ENCODE peak calls at places on chromosomes 11 and 22, in seven cellular contexts. One of them, this sample, is unnamed.

GRCh38 chr22:37486224-37486845 is at the start of gene MFNG:
- DNase-seq in osteocyte: no peak
- DNase-seq in HCT116: no peak
- DNase-seq in neural progenitor cell: peak; percentile 91
- DNase-seq in cardiac muscle cell: peak; percentile 25
- DNase-seq in H9: peak; percentile 81
- DNase-seq in LNCaP clone FGC: no peak
- DNase-seq in this sample: peak; percentile 87

GRCh38 chr11:120532511-120533196 is 21.1 kb downstream of the GRIK4 start:
- DNase-seq in osteocyte: no peak
- DNase-seq in HCT116: no peak
- DNase-seq in neural progenitor cell: peak; percentile 62
- DNase-seq in cardiac muscle cell: peak; percentile 42
- DNase-seq in H9: no peak
- DNase-seq in LNCaP clone FGC: no peak
- DNase-seq in this sample: no peak

GRCh38 chr11:61477734-61478148 is 30.8 kb upstream of the LRRC10B start:
- DNase-seq in osteocyte: no peak
- DNase-seq in HCT116: no peak
- DNase-seq in neural progenitor cell: peak; percentile 79
- DNase-seq in cardiac muscle cell: no peak
- DNase-seq in H9: peak; percentile 77
- DNase-seq in LNCaP clone FGC: no peak
- DNase-seq in this sample: peak; percentile 70

GRCh38 chr11:120929664-120930154 is 94.2 kb upstream of the TBCEL start:
- DNase-seq in osteocyte: no peak
- DNase-seq in HCT116: peak; percentile 61
- DNase-seq in neural progenitor cell: peak; percentile 90
- DNase-seq in cardiac muscle cell: peak; percentile 68
- DNase-seq in H9: peak; percentile 91
- DNase-seq in LNCaP clone FGC: no peak
- DNase-seq in this sample: peak; percentile 64

GRCh38 chr22:37020192-37020479 is 594 bp downstream of the MPST start:
- DNase-seq in osteocyte: no peak
- DNase-seq in HCT116: peak; percentile 27
- DNase-seq in neural progenitor cell: no peak
- DNase-seq in cardiac muscle cell: peak; percentile 57
- DNase-seq in H9: no peak
- DNase-seq in LNCaP clone FGC: peak; percentile 21
- DNase-seq in this sample: no peak

GRCh38 chr22:31750365-31751284 is 693 bp upstream of the PRR14L start:
- DNase-seq in osteocyte: no peak
- DNase-seq in HCT116: no peak
- DNase-seq in neural progenitor cell: no peak
- DNase-seq in cardiac muscle cell: no peak
- DNase-seq in H9: no peak
- DNase-seq in LNCaP clone FGC: no peak
- DNase-seq in this sample: no peak

GRCh38 chr11:74739546-74740270 is 8.5 kb upstream of the CHRDL2 start:
- DNase-seq in osteocyte: peak; percentile 83
- DNase-seq in HCT116: peak; percentile 41
- DNase-seq in neural progenitor cell: peak; percentile 77
- DNase-seq in cardiac muscle cell: peak; percentile 79
- DNase-seq in H9: peak; percentile 73
- DNase-seq in LNCaP clone FGC: no peak
- DNase-seq in this sample: peak; percentile 40

GRCh38 chr22:23565288-23565941 is 14.7 kb downstream of the IGLL1 start:
- DNase-seq in osteocyte: no peak
- DNase-seq in HCT116: peak; percentile 4
- DNase-seq in neural progenitor cell: peak; percentile 57
- DNase-seq in cardiac muscle cell: peak; percentile 8
- DNase-seq in H9: peak; percentile 65
- DNase-seq in LNCaP clone FGC: no peak
- DNase-seq in this sample: peak; percentile 30

GRCh38 chr22:45537734-45538181 is 35.1 kb downstream of the FBLN1 start:
- DNase-seq in osteocyte: peak; percentile 97
- DNase-seq in HCT116: no peak
- DNase-seq in neural progenitor cell: no peak
- DNase-seq in cardiac muscle cell: peak; percentile 90
- DNase-seq in H9: no peak
- DNase-seq in LNCaP clone FGC: no peak
- DNase-seq in this sample: no peak

GRCh38 chr22:22556995-22557925 is 1.8 kb downstream of the PRAME start:
- DNase-seq in osteocyte: no peak
- DNase-seq in HCT116: no peak
- DNase-seq in neural progenitor cell: no peak
- DNase-seq in cardiac muscle cell: no peak
- DNase-seq in H9: no peak
- DNase-seq in LNCaP clone FGC: no peak
- DNase-seq in this sample: no peak

GRCh38 chr11:69373251-69373635 is 79.3 kb downstream of the MYEOV start:
- DNase-seq in osteocyte: peak; percentile 44
- DNase-seq in HCT116: no peak
- DNase-seq in neural progenitor cell: no peak
- DNase-seq in cardiac muscle cell: no peak
- DNase-seq in H9: peak; percentile 8
- DNase-seq in LNCaP clone FGC: no peak
- DNase-seq in this sample: no peak

GRCh38 chr11:110479445-110480101 is 49.8 kb downstream of the FDX1 start:
- DNase-seq in osteocyte: no peak
- DNase-seq in HCT116: no peak
- DNase-seq in neural progenitor cell: no peak
- DNase-seq in cardiac muscle cell: peak; percentile 73
- DNase-seq in H9: no peak
- DNase-seq in LNCaP clone FGC: no peak
- DNase-seq in this sample: no peak

GRCh38 chr11:83033972-83034672 is 37.6 kb downstream of the RAB30 start:
- DNase-seq in osteocyte: peak; percentile 84
- DNase-seq in HCT116: no peak
- DNase-seq in neural progenitor cell: peak; percentile 35
- DNase-seq in cardiac muscle cell: peak; percentile 78
- DNase-seq in H9: no peak
- DNase-seq in LNCaP clone FGC: no peak
- DNase-seq in this sample: no peak

GRCh38 chr22:41524809-41525449 is 19.3 kb downstream of the POLR3H start:
- DNase-seq in osteocyte: no peak
- DNase-seq in HCT116: no peak
- DNase-seq in neural progenitor cell: no peak
- DNase-seq in cardiac muscle cell: no peak
- DNase-seq in H9: no peak
- DNase-seq in LNCaP clone FGC: no peak
- DNase-seq in this sample: peak; percentile 88

GRCh38 chr22:27835446-27835845 is 33.9 kb upstream of the MN1 start:
- DNase-seq in osteocyte: no peak
- DNase-seq in HCT116: no peak
- DNase-seq in neural progenitor cell: no peak
- DNase-seq in cardiac muscle cell: peak; percentile 27
- DNase-seq in H9: no peak
- DNase-seq in LNCaP clone FGC: no peak
- DNase-seq in this sample: no peak

GRCh38 chr22:43424865-43425630 is 13.2 kb downstream of the MPPED1 start:
- DNase-seq in osteocyte: no peak
- DNase-seq in HCT116: no peak
- DNase-seq in neural progenitor cell: no peak
- DNase-seq in cardiac muscle cell: no peak
- DNase-seq in H9: no peak
- DNase-seq in LNCaP clone FGC: no peak
- DNase-seq in this sample: no peak

DNA sequence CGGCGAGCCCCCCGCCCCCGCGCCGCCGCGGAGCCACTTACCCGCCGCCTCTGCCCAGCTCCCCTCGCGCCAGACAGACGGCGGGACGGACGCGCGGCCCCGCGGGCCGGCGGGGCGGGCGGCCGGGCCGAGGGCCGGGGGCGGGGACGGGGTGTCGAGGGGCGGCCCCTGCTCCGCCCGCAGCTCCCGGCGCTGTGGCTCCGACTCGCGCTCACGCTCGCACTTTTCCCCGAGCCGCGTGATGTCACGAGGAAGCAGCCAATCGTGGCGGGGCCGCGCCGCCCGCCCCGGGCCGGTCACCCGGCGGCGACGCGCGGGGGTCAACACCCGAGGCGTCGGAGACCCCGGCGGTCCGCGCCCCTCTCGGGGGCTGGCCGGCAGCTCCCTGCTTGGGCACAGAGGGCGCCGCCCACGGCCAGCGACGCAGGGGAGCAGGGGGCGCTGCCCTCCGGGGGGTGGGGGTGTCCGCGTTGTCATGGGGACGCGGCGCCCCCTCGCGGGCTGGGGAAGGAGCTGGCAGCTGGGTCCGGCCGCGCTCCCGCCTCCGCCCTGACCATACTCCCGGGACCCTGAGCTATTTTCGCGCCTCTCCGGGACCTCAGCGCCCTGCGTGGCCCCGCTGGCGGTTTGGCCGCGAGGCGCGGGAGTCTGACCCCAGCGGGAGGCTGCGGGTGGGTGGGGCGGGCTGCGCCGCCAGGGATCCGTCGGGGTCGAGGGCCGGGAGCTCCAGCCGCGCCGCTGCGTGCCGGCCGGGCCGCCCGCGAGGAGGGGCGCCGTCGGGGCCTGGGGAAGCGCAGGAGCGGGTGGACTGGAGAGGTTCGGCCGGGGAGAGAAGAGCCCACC is at the start of gene CHRM4:
- DNase-seq in osteocyte: no peak
- DNase-seq in HCT116: no peak
- DNase-seq in neural progenitor cell: peak; percentile 77
- DNase-seq in cardiac muscle cell: peak; percentile 52
- DNase-seq in H9: peak; percentile 67
- DNase-seq in LNCaP clone FGC: no peak
- DNase-seq in this sample: peak; percentile 36
- TF ChIP-seq CTCF in osteocyte: peak; percentile 63
- TF ChIP-seq CTCF in HCT116: peak; percentile 65
- TF ChIP-seq CTCF in neural progenitor cell: peak; percentile 61
- TF ChIP-seq CTCF in cardiac muscle cell: peak; percentile 39
- TF ChIP-seq CTCF in H9: peak; percentile 68
- TF ChIP-seq CTCF in LNCaP clone FGC: peak; percentile 56
- TF ChIP-seq CTCF in this sample: peak; percentile 52

DNA sequence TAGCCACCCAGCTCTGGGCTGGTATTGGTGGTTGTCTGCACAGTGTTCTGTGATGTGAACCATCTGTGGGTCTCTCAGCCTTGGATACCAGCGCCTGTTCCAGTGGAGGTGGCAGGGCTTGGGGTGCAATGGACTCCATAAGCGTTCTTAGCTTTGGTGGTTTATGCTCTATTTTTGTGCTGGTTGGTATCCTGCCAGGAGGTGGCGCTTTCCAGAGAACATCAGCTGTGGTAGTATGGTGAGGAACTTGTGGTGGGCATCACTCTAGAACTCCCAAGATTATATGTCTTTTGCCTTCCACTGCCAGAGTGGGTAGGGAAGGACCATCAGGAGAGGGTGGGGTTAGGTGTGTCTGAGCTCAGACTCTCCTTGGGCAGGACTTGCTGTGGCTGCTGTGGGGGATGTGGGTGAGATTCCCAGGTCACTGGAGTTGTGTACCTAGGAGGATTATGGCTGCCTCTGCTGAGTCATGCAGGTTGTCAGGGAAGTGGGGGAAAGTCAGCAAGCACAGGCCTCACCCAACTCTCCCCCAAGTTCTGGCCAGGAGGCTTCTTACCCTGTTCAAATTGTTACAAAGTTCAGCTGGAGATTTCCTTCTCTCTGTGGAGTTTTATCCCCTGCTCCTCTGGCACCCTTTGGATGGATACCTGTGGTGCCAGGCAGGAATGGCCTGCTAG is 47.2 kb downstream of the MRGPRX2 start:
- DNase-seq in osteocyte: no peak
- DNase-seq in HCT116: no peak
- DNase-seq in neural progenitor cell: no peak
- DNase-seq in cardiac muscle cell: no peak
- DNase-seq in H9: peak; percentile 49
- DNase-seq in LNCaP clone FGC: no peak
- DNase-seq in this sample: peak; percentile 8
- TF ChIP-seq CTCF in osteocyte: no peak
- TF ChIP-seq CTCF in HCT116: peak; percentile 60
- TF ChIP-seq CTCF in neural progenitor cell: peak; percentile 47
- TF ChIP-seq CTCF in cardiac muscle cell: peak; percentile 6
- TF ChIP-seq CTCF in H9: peak; percentile 67
- TF ChIP-seq CTCF in LNCaP clone FGC: peak; percentile 9
- TF ChIP-seq CTCF in this sample: no peak

DNA sequence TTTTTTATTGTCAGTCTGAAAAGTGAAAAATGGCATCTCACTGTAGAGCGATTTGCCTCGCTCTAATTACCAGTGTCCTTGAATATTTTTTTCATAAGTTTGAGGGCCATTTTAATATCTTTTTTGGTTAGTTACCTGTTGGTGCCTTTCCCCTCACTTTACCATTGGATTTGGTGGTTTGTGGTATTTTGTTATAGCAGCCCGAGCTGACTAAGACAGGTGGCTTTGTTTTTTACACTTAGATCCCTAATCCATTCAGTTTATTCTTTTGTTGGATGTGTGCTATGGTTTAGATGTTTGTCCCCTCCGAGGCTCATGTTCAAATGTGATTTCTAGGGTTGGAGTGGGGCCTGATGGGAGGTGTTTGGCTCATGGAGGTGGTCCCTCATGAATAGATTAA is 6.5 kb upstream of the CAPN5 start:
- DNase-seq in osteocyte: no peak
- DNase-seq in HCT116: no peak
- DNase-seq in neural progenitor cell: no peak
- DNase-seq in cardiac muscle cell: no peak
- DNase-seq in H9: no peak
- DNase-seq in LNCaP clone FGC: no peak
- DNase-seq in this sample: no peak
- TF ChIP-seq CTCF in osteocyte: no peak
- TF ChIP-seq CTCF in HCT116: no peak
- TF ChIP-seq CTCF in neural progenitor cell: no peak
- TF ChIP-seq CTCF in cardiac muscle cell: no peak
- TF ChIP-seq CTCF in H9: no peak
- TF ChIP-seq CTCF in LNCaP clone FGC: no peak
- TF ChIP-seq CTCF in this sample: no peak

DNA sequence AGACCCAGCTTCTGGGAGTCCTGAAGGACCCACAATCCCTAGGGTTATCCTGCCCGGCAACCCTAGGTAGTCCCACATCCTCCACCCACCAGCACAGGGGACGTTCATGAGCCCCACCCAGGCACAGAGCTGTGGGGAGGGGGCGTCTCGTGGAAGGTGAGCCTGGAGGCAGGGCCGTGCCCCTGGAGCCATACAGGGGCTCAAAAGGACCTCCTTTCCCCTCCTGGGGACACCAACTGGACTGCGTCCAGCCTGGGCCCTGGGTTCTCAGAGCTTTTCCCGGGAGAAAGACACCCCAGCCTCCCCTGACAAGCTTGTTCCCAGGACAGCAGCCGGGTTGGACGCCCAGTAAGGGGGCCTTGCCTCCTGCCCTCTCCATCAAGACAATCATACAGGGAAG is 78.4 kb downstream of the BRD1 start:
- DNase-seq in osteocyte: no peak
- DNase-seq in HCT116: no peak
- DNase-seq in neural progenitor cell: no peak
- DNase-seq in cardiac muscle cell: no peak
- DNase-seq in H9: no peak
- DNase-seq in LNCaP clone FGC: no peak
- DNase-seq in this sample: no peak
- TF ChIP-seq CTCF in osteocyte: no peak
- TF ChIP-seq CTCF in HCT116: no peak
- TF ChIP-seq CTCF in neural progenitor cell: no peak
- TF ChIP-seq CTCF in cardiac muscle cell: no peak
- TF ChIP-seq CTCF in H9: no peak
- TF ChIP-seq CTCF in LNCaP clone FGC: no peak
- TF ChIP-seq CTCF in this sample: no peak